ENCODE peak calls at places on chromosomes 2 and 18, in ten cellular contexts. One of them, this sample, is unnamed.

GRCh38 chr18:10860382-10860781 is 289.0 kb downstream of the PIEZO2 start:
- DNase-seq in astrocyte of the spinal cord: no peak
- DNase-seq in heart right ventricle: no peak
- DNase-seq in colonic mucosa: no peak
- DNase-seq in mammary epithelial cell: no peak
- DNase-seq in mucosa of descending colon: no peak
- DNase-seq in heart left ventricle: no peak
- DNase-seq in cardiac muscle cell: no peak
- DNase-seq in PC-9: no peak
- DNase-seq in choroid plexus epithelial cell: no peak
- DNase-seq in this sample: no peak

GRCh38 chr2:119111115-119111975 is 47.2 kb downstream of the C1QL2 start:
- DNase-seq in colonic mucosa: no peak
- DNase-seq in PC-9: peak; percentile 7
- DNase-seq in choroid plexus epithelial cell: no peak
- DNase-seq in cardiac muscle cell: no peak
- DNase-seq in heart left ventricle: no peak
- DNase-seq in heart right ventricle: no peak
- DNase-seq in astrocyte of the spinal cord: no peak
- DNase-seq in mammary epithelial cell: peak; percentile 51
- DNase-seq in mucosa of descending colon: no peak
- DNase-seq in this sample: no peak

GRCh38 chr2:121360566-121361300 is 75.7 kb upstream of the TFCP2L1 start:
- DNase-seq in mucosa of descending colon: no peak
- DNase-seq in cardiac muscle cell: no peak
- DNase-seq in astrocyte of the spinal cord: peak; percentile 90
- DNase-seq in colonic mucosa: peak; percentile 67
- DNase-seq in choroid plexus epithelial cell: peak; percentile 65
- DNase-seq in PC-9: peak; percentile 29
- DNase-seq in heart left ventricle: peak; percentile 69
- DNase-seq in heart right ventricle: no peak
- DNase-seq in mammary epithelial cell: peak; percentile 87
- DNase-seq in this sample: no peak

GRCh38 chr2:28661589-28662001 is 90.0 kb upstream of the PPP1CB start:
- DNase-seq in mucosa of descending colon: peak; percentile 68
- DNase-seq in mammary epithelial cell: peak; percentile 78
- DNase-seq in PC-9: peak; percentile 58
- DNase-seq in cardiac muscle cell: no peak
- DNase-seq in choroid plexus epithelial cell: peak; percentile 99
- DNase-seq in heart left ventricle: peak; percentile 75
- DNase-seq in astrocyte of the spinal cord: peak; percentile 93
- DNase-seq in heart right ventricle: peak; percentile 84
- DNase-seq in colonic mucosa: peak; percentile 85
- DNase-seq in this sample: no peak

GRCh38 chr18:5309888-5310470 is 14.5 kb upstream of the ZBTB14 start:
- DNase-seq in heart right ventricle: no peak
- DNase-seq in heart left ventricle: no peak
- DNase-seq in mammary epithelial cell: no peak
- DNase-seq in PC-9: no peak
- DNase-seq in mucosa of descending colon: no peak
- DNase-seq in choroid plexus epithelial cell: no peak
- DNase-seq in cardiac muscle cell: no peak
- DNase-seq in astrocyte of the spinal cord: no peak
- DNase-seq in colonic mucosa: no peak
- DNase-seq in this sample: peak; percentile 67

GRCh38 chr2:54589340-54590215 is 133.5 kb downstream of the SPTBN1 start:
- DNase-seq in heart right ventricle: peak; percentile 64
- DNase-seq in choroid plexus epithelial cell: no peak
- DNase-seq in mammary epithelial cell: no peak
- DNase-seq in cardiac muscle cell: no peak
- DNase-seq in colonic mucosa: peak; percentile 65
- DNase-seq in astrocyte of the spinal cord: no peak
- DNase-seq in PC-9: no peak
- DNase-seq in heart left ventricle: no peak
- DNase-seq in mucosa of descending colon: no peak
- DNase-seq in this sample: peak; percentile 68

GRCh38 chr2:208224802-208225201 is 30.1 kb downstream of the IDH1 start:
- DNase-seq in PC-9: peak; percentile 30
- DNase-seq in astrocyte of the spinal cord: no peak
- DNase-seq in colonic mucosa: no peak
- DNase-seq in mammary epithelial cell: peak; percentile 63
- DNase-seq in cardiac muscle cell: no peak
- DNase-seq in heart left ventricle: no peak
- DNase-seq in heart right ventricle: no peak
- DNase-seq in choroid plexus epithelial cell: peak; percentile 6
- DNase-seq in mucosa of descending colon: no peak
- DNase-seq in this sample: no peak

GRCh38 chr2:32756074-32756727 is 128.4 kb downstream of the TTC27 start:
- DNase-seq in astrocyte of the spinal cord: no peak
- DNase-seq in mammary epithelial cell: no peak
- DNase-seq in choroid plexus epithelial cell: no peak
- DNase-seq in colonic mucosa: no peak
- DNase-seq in heart right ventricle: no peak
- DNase-seq in PC-9: no peak
- DNase-seq in heart left ventricle: no peak
- DNase-seq in cardiac muscle cell: no peak
- DNase-seq in mucosa of descending colon: no peak
- DNase-seq in this sample: no peak

GRCh38 chr2:55370208-55370607 is 49.4 kb downstream of the CCDC88A start:
- DNase-seq in PC-9: no peak
- DNase-seq in heart right ventricle: no peak
- DNase-seq in colonic mucosa: no peak
- DNase-seq in mammary epithelial cell: no peak
- DNase-seq in heart left ventricle: no peak
- DNase-seq in cardiac muscle cell: no peak
- DNase-seq in mucosa of descending colon: no peak
- DNase-seq in astrocyte of the spinal cord: no peak
- DNase-seq in choroid plexus epithelial cell: no peak
- DNase-seq in this sample: no peak

GRCh38 chr18:49250819-49251388 is 209.5 kb downstream of the DYM start:
- DNase-seq in heart left ventricle: no peak
- DNase-seq in heart right ventricle: no peak
- DNase-seq in mammary epithelial cell: no peak
- DNase-seq in astrocyte of the spinal cord: peak; percentile 36
- DNase-seq in mucosa of descending colon: no peak
- DNase-seq in colonic mucosa: no peak
- DNase-seq in cardiac muscle cell: peak; percentile 25
- DNase-seq in choroid plexus epithelial cell: peak; percentile 63
- DNase-seq in PC-9: no peak
- DNase-seq in this sample: peak; percentile 18
- TF ChIP-seq CTCF in heart left ventricle: peak; percentile 41
- TF ChIP-seq CTCF in heart right ventricle: no peak
- TF ChIP-seq CTCF in mammary epithelial cell: peak; percentile 37
- TF ChIP-seq CTCF in astrocyte of the spinal cord: peak; percentile 74
- TF ChIP-seq CTCF in mucosa of descending colon: no peak
- TF ChIP-seq CTCF in colonic mucosa: peak; percentile 28
- TF ChIP-seq CTCF in cardiac muscle cell: peak; percentile 64
- TF ChIP-seq CTCF in choroid plexus epithelial cell: peak; percentile 74
- TF ChIP-seq CTCF in PC-9: peak; percentile 30
- TF ChIP-seq CTCF in this sample: peak; percentile 27

GRCh38 chr2:200377143-200377773 is 70.8 kb downstream of the SPATS2L start:
- DNase-seq in choroid plexus epithelial cell: no peak
- DNase-seq in mammary epithelial cell: no peak
- DNase-seq in cardiac muscle cell: no peak
- DNase-seq in PC-9: no peak
- DNase-seq in heart right ventricle: no peak
- DNase-seq in colonic mucosa: no peak
- DNase-seq in mucosa of descending colon: no peak
- DNase-seq in heart left ventricle: no peak
- DNase-seq in astrocyte of the spinal cord: no peak
- DNase-seq in this sample: no peak
- H3K4me3 ChIP-seq in choroid plexus epithelial cell: no peak overlapping the region
- H3K4me3 ChIP-seq in mammary epithelial cell: no peak overlapping the region
- H3K4me3 ChIP-seq in cardiac muscle cell: no peak overlapping the region
- H3K4me3 ChIP-seq in PC-9: peak overlapping the region; percentile 59
- H3K4me3 ChIP-seq in heart right ventricle: no peak overlapping the region
- H3K4me3 ChIP-seq in colonic mucosa: no peak overlapping the region
- H3K4me3 ChIP-seq in mucosa of descending colon: no peak overlapping the region
- H3K4me3 ChIP-seq in heart left ventricle: no peak overlapping the region
- H3K4me3 ChIP-seq in astrocyte of the spinal cord: no peak overlapping the region
- H3K4me3 ChIP-seq in this sample: no peak overlapping the region

GRCh38 chr2:109631741-109632140 is 17.6 kb downstream of the SOWAHC start:
- DNase-seq in cardiac muscle cell: no peak
- DNase-seq in mammary epithelial cell: no peak
- DNase-seq in choroid plexus epithelial cell: no peak
- DNase-seq in astrocyte of the spinal cord: no peak
- DNase-seq in PC-9: no peak
- DNase-seq in heart right ventricle: no peak
- DNase-seq in colonic mucosa: no peak
- DNase-seq in heart left ventricle: no peak
- DNase-seq in mucosa of descending colon: no peak
- DNase-seq in this sample: no peak
- TF ChIP-seq CTCF in cardiac muscle cell: no peak
- TF ChIP-seq CTCF in mammary epithelial cell: no peak
- TF ChIP-seq CTCF in choroid plexus epithelial cell: no peak
- TF ChIP-seq CTCF in astrocyte of the spinal cord: no peak
- TF ChIP-seq CTCF in PC-9: no peak
- TF ChIP-seq CTCF in heart right ventricle: no peak
- TF ChIP-seq CTCF in colonic mucosa: no peak
- TF ChIP-seq CTCF in heart left ventricle: no peak
- TF ChIP-seq CTCF in mucosa of descending colon: no peak
- TF ChIP-seq CTCF in this sample: no peak

DNA sequence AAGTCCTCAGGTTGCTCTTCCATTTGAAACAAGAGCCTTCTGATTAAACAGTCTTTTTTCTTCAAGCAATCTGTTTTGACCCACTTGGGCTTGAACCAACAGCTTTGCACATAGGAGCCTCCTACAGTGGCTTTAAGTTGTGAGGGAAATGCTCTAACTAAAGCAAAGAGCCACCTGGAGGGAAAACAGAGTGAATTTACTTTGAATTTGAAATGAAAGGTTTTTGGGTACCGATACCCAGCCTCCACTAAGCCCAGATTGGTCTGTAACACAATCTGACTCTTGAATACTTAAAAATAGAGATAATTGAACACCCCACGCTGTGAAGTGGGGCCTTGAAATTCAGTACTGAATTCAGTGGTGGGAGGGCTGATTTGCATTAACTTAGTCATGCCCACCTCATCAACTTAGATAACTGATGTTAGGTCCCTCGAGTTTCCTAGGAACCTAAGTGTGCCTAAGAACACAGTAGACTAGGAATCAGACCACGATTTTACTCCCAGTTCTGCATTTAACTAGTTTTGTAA is 56.3 kb upstream of the ACVR1C start:
- DNase-seq in colonic mucosa: no peak
- DNase-seq in heart right ventricle: no peak
- DNase-seq in heart left ventricle: no peak
- DNase-seq in mucosa of descending colon: no peak
- DNase-seq in choroid plexus epithelial cell: no peak
- DNase-seq in astrocyte of the spinal cord: no peak
- DNase-seq in mammary epithelial cell: no peak
- DNase-seq in PC-9: no peak
- DNase-seq in cardiac muscle cell: peak; percentile 20
- DNase-seq in this sample: no peak
- H3K4me3 ChIP-seq in colonic mucosa: no peak overlapping the region
- H3K4me3 ChIP-seq in heart right ventricle: no peak overlapping the region
- H3K4me3 ChIP-seq in heart left ventricle: no peak overlapping the region
- H3K4me3 ChIP-seq in mucosa of descending colon: no peak overlapping the region
- H3K4me3 ChIP-seq in choroid plexus epithelial cell: no peak overlapping the region
- H3K4me3 ChIP-seq in astrocyte of the spinal cord: no peak overlapping the region
- H3K4me3 ChIP-seq in mammary epithelial cell: no peak overlapping the region
- H3K4me3 ChIP-seq in PC-9: no peak overlapping the region
- H3K4me3 ChIP-seq in cardiac muscle cell: no peak overlapping the region
- H3K4me3 ChIP-seq in this sample: no peak overlapping the region

GRCh38 chr2:39937621-39938020 is 158.6 kb upstream of the THUMPD2 start:
- DNase-seq in mammary epithelial cell: no peak
- DNase-seq in cardiac muscle cell: no peak
- DNase-seq in heart right ventricle: no peak
- DNase-seq in colonic mucosa: no peak
- DNase-seq in choroid plexus epithelial cell: no peak
- DNase-seq in astrocyte of the spinal cord: no peak
- DNase-seq in heart left ventricle: no peak
- DNase-seq in PC-9: no peak
- DNase-seq in mucosa of descending colon: no peak
- DNase-seq in this sample: no peak
- TF ChIP-seq CTCF in mammary epithelial cell: no peak
- TF ChIP-seq CTCF in cardiac muscle cell: no peak
- TF ChIP-seq CTCF in heart right ventricle: no peak
- TF ChIP-seq CTCF in colonic mucosa: no peak
- TF ChIP-seq CTCF in choroid plexus epithelial cell: no peak
- TF ChIP-seq CTCF in astrocyte of the spinal cord: no peak
- TF ChIP-seq CTCF in heart left ventricle: no peak
- TF ChIP-seq CTCF in PC-9: no peak
- TF ChIP-seq CTCF in mucosa of descending colon: no peak
- TF ChIP-seq CTCF in this sample: no peak

GRCh38 chr2:128914320-128914719 is 595.7 kb upstream of the HS6ST1 start:
- DNase-seq in cardiac muscle cell: no peak
- DNase-seq in colonic mucosa: no peak
- DNase-seq in choroid plexus epithelial cell: no peak
- DNase-seq in mammary epithelial cell: no peak
- DNase-seq in astrocyte of the spinal cord: no peak
- DNase-seq in mucosa of descending colon: no peak
- DNase-seq in heart left ventricle: no peak
- DNase-seq in PC-9: no peak
- DNase-seq in heart right ventricle: no peak
- DNase-seq in this sample: no peak
- H3K4me3 ChIP-seq in cardiac muscle cell: no peak overlapping the region
- H3K4me3 ChIP-seq in colonic mucosa: no peak overlapping the region
- H3K4me3 ChIP-seq in choroid plexus epithelial cell: no peak overlapping the region
- H3K4me3 ChIP-seq in mammary epithelial cell: no peak overlapping the region
- H3K4me3 ChIP-seq in astrocyte of the spinal cord: no peak overlapping the region
- H3K4me3 ChIP-seq in mucosa of descending colon: no peak overlapping the region
- H3K4me3 ChIP-seq in heart left ventricle: no peak overlapping the region
- H3K4me3 ChIP-seq in PC-9: no peak overlapping the region
- H3K4me3 ChIP-seq in heart right ventricle: no peak overlapping the region
- H3K4me3 ChIP-seq in this sample: no peak overlapping the region

This sample was measured in GM12865.